ENCODE peak calls at places on chromosome 3, in six cellular contexts. M is SK-N-SH, U is HepG2, R is IMR-90, S is GM12878, Y is K562. D is an unnamed sample.

GRCh38 chr3:105832618-105833017 is 36.2 kb downstream of the CBLB start:
- DNase-seq in M (no peak), Y (no peak), S (no peak), U (no peak), R (no peak), D (no peak)

GRCh38 chr3:169945313-169945712 is 21.3 kb upstream of the SEC62 start:
- DNase-seq in S (peak; percentile 85), U (no peak), M (no peak), R (no peak), Y (peak; percentile 83), D (no peak)

GRCh38 chr3:110542552-110543164 is 529.0 kb upstream of the NECTIN3 start:
- DNase-seq in M (no peak), Y (no peak), R (peak; percentile 28), U (no peak), S (no peak), D (no peak)

GRCh38 chr3:120192579-120192978 is 92.4 kb downstream of the GPR156 start:
- DNase-seq in U (no peak), S (no peak), R (peak; percentile 28), M (no peak), Y (no peak), D (no peak)

GRCh38 chr3:195715583-195716266 is 5.1 kb upstream of the MUC20 start:
- DNase-seq in U (peak; percentile 48), S (no peak), M (no peak), R (peak; percentile 57), Y (peak; percentile 55), D (no peak)

GRCh38 chr3:31659246-31659645 is 126.5 kb downstream of the STT3B start:
- DNase-seq in S (no peak), R (no peak), Y (no peak), U (no peak), M (no peak), D (no peak)

GRCh38 chr3:31695280-31696008 is 162.7 kb downstream of the STT3B start:
- DNase-seq in U (no peak), R (no peak), Y (peak; percentile 16), S (no peak), M (no peak), D (no peak)

GRCh38 chr3:76131396-76132153 is 346.2 kb upstream of the ZNF717 start:
- DNase-seq in S (no peak), R (peak; percentile 51), Y (no peak), U (no peak), M (no peak), D (no peak)

GRCh38 chr3:36843065-36844051 is 79.0 kb upstream of the DCLK3 start:
- DNase-seq in S (peak; percentile 15), U (peak; percentile 24), Y (peak; percentile 66), R (peak; percentile 23), M (peak; percentile 43), D (peak; percentile 65)

GRCh38 chr3:30227571-30228301 is 378.7 kb upstream of the TGFBR2 start:
- DNase-seq in R (peak; percentile 96), U (peak; percentile 85), Y (no peak), M (no peak), S (no peak), D (peak; percentile 93)

GRCh38 chr3:194057570-194058188 is 78.3 kb upstream of the HES1 start:
- DNase-seq in S (no peak), U (no peak), M (no peak), R (no peak), Y (no peak), D (no peak)

GRCh38 chr3:17304969-17305368 is 420.2 kb downstream of the PLCL2 start:
- DNase-seq in Y (no peak), R (no peak), U (no peak), S (no peak), M (no peak), D (no peak)

GRCh38 chr3:115651089-115651488 is 27.8 kb downstream of the GAP43 start:
- DNase-seq in M (no peak), Y (no peak), U (no peak), S (no peak), R (no peak), D (no peak)

GRCh38 chr3:9229886-9230285 is 19.6 kb downstream of the SRGAP3 start:
- DNase-seq in S (no peak), R (no peak), M (no peak), Y (no peak), U (no peak), D (no peak)

DNA sequence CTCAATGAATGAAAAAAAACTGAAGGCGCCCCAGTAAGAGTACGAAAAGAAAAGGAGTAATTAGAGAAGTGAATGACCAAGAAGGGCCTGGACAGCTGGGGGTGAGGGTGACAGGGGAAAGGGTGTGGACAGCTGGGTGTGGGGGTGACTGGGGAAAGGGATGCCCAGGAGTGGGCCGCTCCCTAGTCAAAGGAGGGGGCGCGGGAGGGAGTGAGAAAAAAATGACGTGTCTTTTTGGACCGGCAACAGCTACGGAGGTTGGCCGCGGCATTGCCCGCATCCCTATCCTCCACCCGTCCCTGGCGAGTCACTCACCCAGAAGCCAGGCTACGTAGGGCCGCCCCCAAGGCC is 260 bp upstream of the ZCWPW2 start:
- DNase-seq in M (no peak), U (no peak), S (no peak), Y (no peak), R (peak; percentile 89), D (no peak)
- TF ChIP-seq SMC3 in M (no peak), U (no peak), S (no peak), Y (no peak), R (no peak), D (no peak)

GRCh38 chr3:184584001-184584891 is 22.7 kb downstream of the EPHB3 start:
- DNase-seq in R (no peak), U (no peak), Y (peak; percentile 14), S (no peak), M (peak; percentile 65), D (no peak)

GRCh38 chr3:184581331-184582210 is 20.0 kb downstream of the EPHB3 start:
- DNase-seq in R (no peak), M (no peak), S (no peak), Y (no peak), U (no peak), D (no peak)

GRCh38 chr3:184582998-184583344 is 21.4 kb downstream of the EPHB3 start:
- DNase-seq in U (no peak), Y (no peak), S (no peak), R (no peak), M (no peak), D (no peak)

GRCh38 chr3:184583345-184584000 is 21.9 kb downstream of the EPHB3 start:
- DNase-seq in Y (no peak), S (no peak), M (peak; percentile 71), R (no peak), U (no peak), D (no peak)

DNA sequence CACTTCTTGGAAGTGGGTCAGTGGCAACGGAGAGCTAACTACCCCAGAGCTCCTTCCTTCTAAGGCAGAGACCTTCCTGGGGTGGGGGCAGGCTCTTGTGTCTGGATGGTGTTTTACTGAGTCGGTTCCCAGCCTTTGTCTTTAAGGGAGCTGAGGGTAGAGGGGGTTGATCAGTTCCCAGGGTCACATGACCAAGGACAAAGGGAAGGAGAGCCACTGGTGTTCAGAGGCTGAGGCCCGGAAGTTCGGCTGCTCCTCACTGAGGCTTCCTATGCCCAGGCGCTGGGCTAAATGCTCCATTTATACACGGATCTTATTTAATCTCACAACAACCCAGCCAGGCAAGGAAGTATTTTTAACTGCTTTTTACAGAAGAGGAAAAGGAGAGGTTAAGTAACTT is 21.0 kb downstream of the EPHB3 start:
- DNase-seq in Y (no peak), U (no peak), M (no peak), S (no peak), R (no peak), D (no peak)
- TF ChIP-seq SMC3 in Y (no peak), U (no peak), M (no peak), S (no peak), R (no peak), D (no peak)

GRCh38 chr3:45032113-45032512 is 6.0 kb downstream of the CLEC3B start:
- DNase-seq in U (no peak), M (no peak), Y (no peak), R (no peak), S (no peak), D (no peak)

GRCh38 chr3:45031531-45031930 is 5.4 kb downstream of the CLEC3B start:
- DNase-seq in M (no peak), S (no peak), R (no peak), U (no peak), Y (no peak), D (no peak)

GRCh38 chr3:45035441-45036301 is 9.6 kb downstream of the CLEC3B start:
- DNase-seq in M (peak; percentile 55), U (no peak), R (peak; percentile 35), S (no peak), Y (no peak), D (no peak)

GRCh38 chr3:45033799-45034198 is 7.7 kb downstream of the CLEC3B start:
- DNase-seq in S (no peak), U (no peak), Y (no peak), M (no peak), R (no peak), D (no peak)

GRCh38 chr3:45034612-45035252 is 8.6 kb downstream of the CLEC3B start:
- DNase-seq in M (no peak), U (no peak), Y (no peak), R (no peak), S (no peak), D (no peak)
- TF ChIP-seq SMC3 in M (no peak), U (no peak), Y (no peak), R (no peak), S (no peak), D (no peak)

GRCh38 chr3:138946554-138947302 is at the start of the genes FOXL2 and FOXL2NB:
- DNase-seq in S (no peak), M (peak; percentile 44), U (no peak), R (peak; percentile 48), Y (peak; percentile 95), D (peak; percentile 67)

GRCh38 chr3:138947303-138948121 is 495 bp downstream of the FOXL2NB start:
- DNase-seq in R (no peak), Y (peak; percentile 69), S (no peak), M (no peak), U (no peak), D (no peak)

GRCh38 chr3:138944842-138945645 is 1.9 kb downstream of the FOXL2 start:
- DNase-seq in S (no peak), M (peak; percentile 71), U (no peak), Y (peak; percentile 76), R (no peak), D (no peak)

GRCh38 chr3:138944136-138944658 is 2.7 kb downstream of the FOXL2 start:
- DNase-seq in R (no peak), Y (peak; percentile 62), M (peak; percentile 45), S (no peak), U (no peak), D (no peak)

DNA sequence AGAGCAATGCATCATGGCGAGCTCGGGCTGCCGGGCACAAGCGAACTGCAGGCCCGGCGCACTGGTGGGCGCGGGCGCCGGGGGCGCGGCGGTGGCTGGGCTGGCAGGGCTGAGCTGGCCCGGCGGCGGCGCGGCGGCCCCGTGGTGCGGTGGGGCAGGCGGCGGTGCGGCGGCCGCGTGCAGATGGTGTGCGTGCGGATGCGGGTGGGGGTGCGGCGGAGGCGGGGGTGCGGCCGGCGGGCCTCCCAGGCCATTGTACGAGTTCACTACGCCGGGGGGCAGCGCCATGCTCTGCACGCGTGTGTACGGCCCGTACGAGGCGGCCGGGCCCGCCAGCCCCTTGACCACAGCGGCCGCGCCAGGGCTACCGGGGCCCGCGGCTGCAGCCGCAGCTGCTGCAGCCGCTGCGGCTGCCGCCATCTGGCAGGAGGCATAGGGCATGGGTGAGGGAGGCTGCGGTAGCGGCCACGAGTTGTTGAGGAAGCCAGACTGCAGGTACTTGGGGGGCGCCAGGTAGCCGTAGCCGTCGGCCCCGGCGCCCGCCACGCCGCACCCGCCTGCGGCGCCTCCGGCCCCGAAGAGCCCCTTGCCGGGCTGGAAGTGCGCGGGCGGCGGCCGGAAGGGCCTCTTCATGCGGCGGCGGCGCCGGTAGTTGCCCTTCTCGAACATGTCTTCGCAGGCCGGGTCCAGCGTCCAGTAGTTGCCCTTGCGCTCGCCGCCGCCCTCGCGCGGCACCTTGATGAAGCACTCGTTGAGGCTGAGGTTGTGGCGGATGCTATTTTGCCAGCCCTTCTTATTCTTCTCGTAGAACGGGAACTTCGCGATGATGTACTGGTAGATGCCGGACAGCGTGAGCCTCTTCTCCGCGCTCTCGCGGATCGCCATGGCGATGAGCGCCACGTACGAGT is 1.0 kb downstream of the FOXL2 start:
- DNase-seq in U (no peak), S (no peak), Y (peak; percentile 88), R (peak; percentile 23), M (peak; percentile 79), D (peak; percentile 35)
- TF ChIP-seq SMC3 in U (no peak), S (no peak), Y (no peak), R (no peak), M (no peak), D (peak; percentile 31)

D was measured in A549.